ENCODE peak calls at places on chromosomes 16 and 17, in six cellular contexts. H is RWPE1, C is kidney epithelial cell, G is heart left ventricle, X is cardiac fibroblast, O is nephron progenitor cell. M is an unnamed sample.

GRCh38 chr16:12617401-12617819 is 186.3 kb downstream of the CPPED1 start:
- DNase-seq in O (no peak), G (no peak), X (no peak), C (no peak), H (no peak), M (no peak)

GRCh38 chr17:49002331-49002730 is 5.1 kb downstream of the IGF2BP1 start:
- DNase-seq in X (no peak), O (no peak), C (no peak), G (no peak), H (no peak), M (no peak)

GRCh38 chr16:5450435-5451104 is 353.0 kb upstream of the EEF2KMT start:
- DNase-seq in O (no peak), G (no peak), H (no peak), C (no peak), X (no peak), M (no peak)

GRCh38 chr17:66679631-66680517 is 155.0 kb upstream of the CACNG5 start:
- DNase-seq in H (no peak), C (no peak), G (no peak), X (no peak), O (no peak), M (no peak)

GRCh38 chr16:89442990-89443726 is 47.2 kb downstream of the ANKRD11 start:
- DNase-seq in H (peak; percentile 95), G (peak; percentile 56), O (peak; percentile 18), X (peak; percentile 73), C (peak; percentile 60), M (no peak)

GRCh38 chr16:11560701-11561439 is 25.8 kb downstream of the LITAF start:
- DNase-seq in H (peak; percentile 30), X (no peak), C (no peak), O (peak; percentile 50), G (no peak), M (no peak)

GRCh38 chr16:49589721-49590120 is 216.1 kb downstream of the C16orf78 start:
- DNase-seq in X (no peak), C (no peak), O (no peak), G (no peak), H (no peak), M (no peak)

GRCh38 chr17:68296217-68297140 is 5.2 kb downstream of the ARSG start:
- DNase-seq in O (no peak), H (no peak), G (no peak), X (no peak), C (no peak), M (no peak)

GRCh38 chr17:44375196-44376017 is 11.8 kb upstream of the FAM171A2 start:
- DNase-seq in G (no peak), X (no peak), C (no peak), H (no peak), O (no peak), M (no peak)

GRCh38 chr16:57017251-57017650 is 27.9 kb downstream of the NLRC5 start:
- DNase-seq in C (no peak), X (peak; percentile 77), H (no peak), G (no peak), O (no peak), M (no peak)

GRCh38 chr16:2955438-2955778 is 8.7 kb upstream of the KREMEN2 start:
- DNase-seq in H (no peak), C (no peak), O (no peak), G (no peak), X (no peak), M (no peak)

GRCh38 chr16:15608398-15609285 is 34.3 kb downstream of the MARF1 start:
- DNase-seq in O (no peak), H (no peak), G (no peak), X (peak; percentile 17), C (no peak), M (no peak)
- TF ChIP-seq CTCF in O (no peak), H (no peak), G (no peak), X (no peak), C (no peak), M (no peak)

GRCh38 chr17:57895382-57896060 is 45.7 kb upstream of the MRPS23 start:
- DNase-seq in X (no peak), H (no peak), G (peak; percentile 81), C (no peak), O (no peak), M (no peak)

GRCh38 chr17:57894848-57895247 is 45.0 kb upstream of the MRPS23 start:
- DNase-seq in O (no peak), C (no peak), H (no peak), G (no peak), X (no peak), M (no peak)

GRCh38 chr17:57892146-57892819 is 42.4 kb upstream of the MRPS23 start:
- DNase-seq in O (peak; percentile 88), X (peak; percentile 94), G (peak; percentile 92), C (no peak), H (peak; percentile 75), M (peak; percentile 91)

GRCh38 chr17:57890857-57891232 is 41.0 kb upstream of the MRPS23 start:
- DNase-seq in X (no peak), G (peak; percentile 70), H (no peak), O (no peak), C (no peak), M (no peak)

DNA sequence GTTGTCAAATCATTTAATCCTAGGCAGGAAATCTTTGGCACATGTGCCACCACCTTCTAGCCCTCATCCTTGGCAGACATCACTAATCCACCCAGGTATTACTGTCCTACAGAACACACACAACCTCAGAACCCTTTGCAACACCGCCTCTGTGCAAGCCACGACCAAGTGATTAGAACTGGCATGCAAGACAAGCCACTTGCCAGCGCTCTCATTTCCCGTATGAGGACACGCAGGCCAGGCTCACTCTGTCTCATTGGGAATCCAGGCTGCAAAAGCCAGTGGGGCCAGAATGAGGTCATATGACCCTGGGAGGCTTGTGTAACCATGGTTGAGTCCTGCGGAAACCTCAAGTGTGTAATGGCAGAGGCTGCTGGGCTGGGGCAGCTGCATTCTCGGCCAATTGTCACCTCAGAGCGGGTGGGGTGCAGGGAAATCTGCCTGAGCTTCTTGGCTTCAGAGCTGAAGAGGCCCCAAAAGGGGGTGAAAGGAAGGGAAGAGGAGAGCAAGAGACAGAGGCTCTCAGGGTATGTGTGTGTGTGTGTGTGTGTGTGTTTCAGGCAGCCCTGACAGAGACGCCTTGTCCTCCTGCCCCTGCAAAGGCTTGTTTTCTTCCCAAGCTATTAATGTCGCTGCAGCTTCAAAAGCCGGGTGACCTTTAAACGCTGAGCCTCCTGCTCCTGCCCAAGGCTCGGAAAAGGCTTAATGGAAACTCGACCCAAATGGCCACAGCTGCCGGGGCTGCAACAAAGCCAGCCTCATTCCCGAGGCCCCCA is 43.2 kb upstream of the MRPS23 start:
- DNase-seq in H (peak; percentile 79), X (peak; percentile 100), O (peak; percentile 39), C (peak; percentile 92), G (peak; percentile 97), M (peak; percentile 73)
- TF ChIP-seq CTCF in H (no peak), X (no peak), O (peak; percentile 9), C (no peak), G (peak; percentile 10), M (no peak)

GRCh38 chr17:18977646-18978045 is 25.7 kb downstream of the SLC5A10 start:
- DNase-seq in C (no peak), X (no peak), H (no peak), G (no peak), O (no peak), M (no peak)

GRCh38 chr17:18975597-18975996 is 23.6 kb downstream of the SLC5A10 start:
- DNase-seq in O (no peak), G (no peak), X (no peak), C (no peak), H (no peak), M (no peak)

GRCh38 chr17:18976201-18976600 is 24.2 kb downstream of the SLC5A10 start:
- DNase-seq in H (no peak), O (no peak), X (no peak), G (no peak), C (no peak), M (no peak)

GRCh38 chr17:18978050-18978449 is 26.1 kb downstream of the SLC5A10 start:
- DNase-seq in H (no peak), C (no peak), X (no peak), G (no peak), O (no peak), M (no peak)

DNA sequence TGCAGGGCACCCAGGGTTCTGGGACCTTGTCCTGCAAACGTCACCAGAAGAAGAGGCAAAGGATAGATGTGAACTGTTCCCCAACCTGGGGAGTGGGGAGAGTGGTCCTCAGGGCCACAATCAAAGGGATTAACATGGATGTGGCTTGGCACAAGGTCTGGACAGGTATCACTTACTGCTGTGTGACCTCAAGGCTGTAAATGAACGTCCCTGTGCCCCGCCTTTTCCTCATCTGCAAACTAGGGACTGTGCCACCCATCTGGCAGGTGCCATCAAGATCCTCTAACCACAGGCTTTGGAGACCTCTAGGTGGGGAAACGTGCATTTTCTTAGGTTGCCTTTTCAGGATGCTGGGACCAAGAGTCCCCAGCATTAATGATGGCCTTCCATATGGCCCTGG is 25.1 kb downstream of the SLC5A10 start:
- DNase-seq in H (no peak), G (no peak), X (no peak), O (no peak), C (no peak), M (no peak)
- TF ChIP-seq CTCF in H (no peak), G (no peak), X (no peak), O (no peak), C (no peak), M (no peak)

GRCh38 chr17:17110520-17110919 is 68.3 kb downstream of the MPRIP start:
- DNase-seq in H (no peak), X (no peak), C (no peak), G (no peak), O (no peak), M (no peak)
- TF ChIP-seq CTCF in H (no peak), X (no peak), C (no peak), G (no peak), O (no peak), M (no peak)

DNA sequence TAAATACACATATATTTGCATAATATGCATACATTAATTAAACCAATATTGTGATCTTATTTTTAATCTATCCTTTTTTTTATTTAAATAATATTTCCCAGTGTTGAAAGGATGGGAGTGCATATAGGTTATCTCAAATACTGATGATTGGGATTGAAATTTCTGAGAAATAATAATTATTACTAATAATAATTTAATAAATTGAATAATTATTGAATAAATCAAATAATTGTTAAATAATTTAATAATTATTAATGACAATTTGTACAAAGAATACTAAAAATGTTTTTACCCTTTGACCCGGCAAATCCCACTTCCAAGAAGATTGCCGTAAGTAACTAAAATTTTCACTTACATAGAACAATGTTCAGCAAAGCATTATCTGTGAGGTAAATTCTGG is 148.9 kb downstream of the ZNF18 start:
- DNase-seq in O (no peak), H (no peak), C (no peak), G (no peak), X (no peak), M (no peak)
- TF ChIP-seq CTCF in O (no peak), H (no peak), C (no peak), G (no peak), X (no peak), M (no peak)

GRCh38 chr17:40417609-40418427 is at the start of gene TOP2A:
- DNase-seq in X (peak; percentile 100), O (peak; percentile 95), H (peak; percentile 100), C (peak; percentile 98), G (peak; percentile 97), M (peak; percentile 99)
- TF ChIP-seq CTCF in X (no peak), O (no peak), H (no peak), C (no peak), G (no peak), M (no peak)